ENCODE peak calls at places on chromosomes 13 and 19, in five cellular contexts. One of them, this sample, is unnamed.

GRCh38 chr19:30666301-30666803 is 294.2 kb downstream of the ZNF536 start:
- DNase-seq in cardiac muscle cell: peak
- DNase-seq in T-helper 2 cell: no peak
- DNase-seq in GM20000: peak
- DNase-seq in stomach: peak
- DNase-seq in this sample: peak

GRCh38 chr19:6238643-6239281 is 41.0 kb downstream of the MLLT1 start:
- DNase-seq in cardiac muscle cell: peak
- DNase-seq in T-helper 2 cell: no peak
- DNase-seq in GM20000: no peak
- DNase-seq in stomach: peak
- DNase-seq in this sample: no peak

GRCh38 chr13:52850396-52851152 is 2.1 kb upstream of the PCDH8 start:
- DNase-seq in cardiac muscle cell: peak
- DNase-seq in T-helper 2 cell: no peak
- DNase-seq in GM20000: peak
- DNase-seq in stomach: peak
- DNase-seq in this sample: peak

GRCh38 chr13:74979703-74980102 is 502.3 kb downstream of the TBC1D4 start:
- DNase-seq in cardiac muscle cell: no peak
- DNase-seq in T-helper 2 cell: no peak
- DNase-seq in GM20000: no peak
- DNase-seq in stomach: no peak
- DNase-seq in this sample: peak

GRCh38 chr19:54586397-54586796 is 7.0 kb upstream of the LILRA1 start:
- DNase-seq in cardiac muscle cell: no peak
- DNase-seq in T-helper 2 cell: no peak
- DNase-seq in GM20000: no peak
- DNase-seq in stomach: no peak
- DNase-seq in this sample: no peak

GRCh38 chr13:112702983-112703379 is 13.1 kb downstream of the ATP11A start:
- DNase-seq in cardiac muscle cell: no peak
- DNase-seq in T-helper 2 cell: no peak
- DNase-seq in GM20000: no peak
- DNase-seq in stomach: no peak
- DNase-seq in this sample: no peak

GRCh38 chr13:38979891-38980627 is 10.6 kb downstream of the STOML3 start:
- DNase-seq in cardiac muscle cell: peak
- DNase-seq in T-helper 2 cell: no peak
- DNase-seq in GM20000: no peak
- DNase-seq in stomach: no peak
- DNase-seq in this sample: peak

GRCh38 chr19:18173054-18173571 is 500 bp upstream of the IFI30 start:
- DNase-seq in cardiac muscle cell: peak
- DNase-seq in T-helper 2 cell: no peak
- DNase-seq in GM20000: peak
- DNase-seq in stomach: no peak
- DNase-seq in this sample: no peak

GRCh38 chr19:16051254-16052025 is 24.9 kb upstream of the TPM4 start:
- DNase-seq in cardiac muscle cell: peak
- DNase-seq in T-helper 2 cell: peak
- DNase-seq in GM20000: no peak
- DNase-seq in stomach: no peak
- DNase-seq in this sample: no peak

GRCh38 chr13:52650731-52651130 is 1.9 kb upstream of the SUGT1 start:
- DNase-seq in cardiac muscle cell: no peak
- DNase-seq in T-helper 2 cell: no peak
- DNase-seq in GM20000: no peak
- DNase-seq in stomach: no peak
- DNase-seq in this sample: no peak

GRCh38 chr13:99371956-99372355 is 64.8 kb upstream of the GPR183 start:
- DNase-seq in cardiac muscle cell: no peak
- DNase-seq in T-helper 2 cell: peak
- DNase-seq in GM20000: no peak
- DNase-seq in stomach: no peak
- DNase-seq in this sample: no peak

GRCh38 chr19:31356587-31357314 is 7.5 kb upstream of the TSHZ3 start:
- DNase-seq in cardiac muscle cell: no peak
- DNase-seq in T-helper 2 cell: peak
- DNase-seq in GM20000: no peak
- DNase-seq in stomach: no peak
- DNase-seq in this sample: peak

GRCh38 chr19:53849237-53849676 is 18.4 kb upstream of the MYADM start:
- DNase-seq in cardiac muscle cell: peak
- DNase-seq in T-helper 2 cell: no peak
- DNase-seq in GM20000: no peak
- DNase-seq in stomach: no peak
- DNase-seq in this sample: no peak

This sample was measured in SK-N-SH.